ENCODE peak calls at places on chromosome 11, in four cellular contexts. N is GM12878, C is K562, O is HL-60. K is an unnamed sample.

GRCh38 chr11:116499396-116500001 is 273.3 kb downstream of the BUD13 start:
- DNase-seq in N (no peak), C (peak), O (peak), K (peak)

GRCh38 chr11:3669742-3670183 is 1.4 kb downstream of the CHRNA10 start:
- DNase-seq in N (no peak), C (no peak), O (no peak), K (no peak)

GRCh38 chr11:65204646-65205601 is 23.2 kb downstream of the CAPN1 start:
- DNase-seq in N (no peak), C (peak), O (peak), K (peak)

GRCh38 chr11:125072210-125072960 is 9.3 kb downstream of the SLC37A2 start:
- DNase-seq in N (peak), C (no peak), O (no peak), K (peak)

GRCh38 chr11:64358536-64358906 is 441 bp upstream of the RPS6KA4 start:
- DNase-seq in N (no peak), C (no peak), O (no peak), K (no peak)

GRCh38 chr11:128448487-128448886 is 138.9 kb downstream of the ETS1 start:
- DNase-seq in N (no peak), C (no peak), O (no peak), K (no peak)

GRCh38 chr11:105968021-105968697 is 53.9 kb downstream of the MSANTD4 start:
- DNase-seq in N (no peak), C (no peak), O (no peak), K (no peak)

GRCh38 chr11:15563054-15563453 is 448.3 kb downstream of the INSC start:
- DNase-seq in N (no peak), C (no peak), O (no peak), K (no peak)

GRCh38 chr11:73312036-73312435 is 4.0 kb downstream of the ARHGEF17 start:
- DNase-seq in N (no peak), C (no peak), O (no peak), K (no peak)

GRCh38 chr11:85590848-85591483 is 36.2 kb downstream of the DLG2 start:
- DNase-seq in N (no peak), C (peak), O (no peak), K (no peak)

GRCh38 chr11:12888525-12889158 is 120.5 kb upstream of the RASSF10 start:
- DNase-seq in N (no peak), C (peak), O (peak), K (peak)

GRCh38 chr11:68525930-68526329 is 65.4 kb downstream of the PPP6R3 start:
- DNase-seq in N (no peak), C (no peak), O (no peak), K (no peak)

GRCh38 chr11:128405693-128406364 is 181.5 kb downstream of the ETS1 start:
- DNase-seq in N (no peak), C (no peak), O (no peak), K (no peak)

GRCh38 chr11:131389582-131389981 is 19.2 kb downstream of the NTM start:
- DNase-seq in N (no peak), C (no peak), O (no peak), K (no peak)

GRCh38 chr11:48044577-48044976 is 64.2 kb downstream of the PTPRJ start:
- DNase-seq in N (no peak), C (no peak), O (no peak), K (no peak)

GRCh38 chr11:134412508-134413333 is 679 bp upstream of the B3GAT1 start:
- DNase-seq in N (no peak), C (no peak), O (no peak), K (no peak)

GRCh38 chr11:75562836-75563484 is 907 bp downstream of the SERPINH1 start:
- DNase-seq in N (no peak), C (peak), O (no peak), K (no peak)

GRCh38 chr11:122100222-122101080 is 15.6 kb downstream of the BLID start:
- DNase-seq in N (no peak), C (no peak), O (no peak), K (no peak)

GRCh38 chr11:122102426-122102825 is 13.6 kb downstream of the BLID start:
- DNase-seq in N (no peak), C (no peak), O (no peak), K (no peak)

GRCh38 chr11:122103366-122103765 is 12.6 kb downstream of the BLID start:
- DNase-seq in N (no peak), C (no peak), O (no peak), K (no peak)

GRCh38 chr11:122099345-122100045 is 16.5 kb downstream of the BLID start:
- DNase-seq in N (no peak), C (no peak), O (no peak), K (no peak)

GRCh38 chr11:122101625-122102291 is 14.3 kb downstream of the BLID start:
- DNase-seq in N (no peak), C (no peak), O (no peak), K (no peak)
- TF ChIP-seq POLR2AphosphoS5 in N (no peak), C (no peak), O (no peak), K (no peak)

DNA sequence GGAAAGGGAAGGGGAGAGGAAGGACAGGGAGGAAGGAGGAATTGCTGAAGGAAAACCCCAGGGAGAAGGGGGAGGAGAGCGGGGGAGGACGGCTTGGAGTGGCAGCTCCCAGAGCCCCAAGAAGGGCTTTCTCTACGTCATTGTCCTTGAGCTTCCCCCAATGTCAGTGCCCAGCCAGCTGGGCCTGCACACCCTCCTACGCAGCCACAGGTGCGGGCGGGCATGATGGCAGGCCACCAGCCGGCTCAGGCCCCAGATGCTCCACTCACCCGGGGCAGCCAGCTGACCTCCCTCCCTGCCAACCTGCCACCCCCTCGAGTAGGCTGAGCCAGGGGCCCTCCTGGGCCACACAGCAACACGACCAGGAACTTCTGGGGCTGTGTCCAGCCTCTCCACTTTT is 11.2 kb downstream of the SYT7 start:
- DNase-seq in N (no peak), C (no peak), O (no peak), K (no peak)
- TF ChIP-seq SPI1 in N (no peak), C (no peak), O (no peak), K (no peak)

GRCh38 chr11:18720086-18720810 is 5.7 kb downstream of the IGSF22 start:
- DNase-seq in N (no peak), C (no peak), O (no peak), K (no peak)

GRCh38 chr11:18721576-18722292 is 4.3 kb downstream of the IGSF22 start:
- DNase-seq in N (no peak), C (peak), O (peak), K (peak)

GRCh38 chr11:18723991-18724390 is 2.0 kb downstream of the IGSF22 start:
- DNase-seq in N (no peak), C (no peak), O (no peak), K (no peak)

GRCh38 chr11:18722293-18722637 is 3.7 kb downstream of the IGSF22 start:
- DNase-seq in N (no peak), C (no peak), O (no peak), K (no peak)

DNA sequence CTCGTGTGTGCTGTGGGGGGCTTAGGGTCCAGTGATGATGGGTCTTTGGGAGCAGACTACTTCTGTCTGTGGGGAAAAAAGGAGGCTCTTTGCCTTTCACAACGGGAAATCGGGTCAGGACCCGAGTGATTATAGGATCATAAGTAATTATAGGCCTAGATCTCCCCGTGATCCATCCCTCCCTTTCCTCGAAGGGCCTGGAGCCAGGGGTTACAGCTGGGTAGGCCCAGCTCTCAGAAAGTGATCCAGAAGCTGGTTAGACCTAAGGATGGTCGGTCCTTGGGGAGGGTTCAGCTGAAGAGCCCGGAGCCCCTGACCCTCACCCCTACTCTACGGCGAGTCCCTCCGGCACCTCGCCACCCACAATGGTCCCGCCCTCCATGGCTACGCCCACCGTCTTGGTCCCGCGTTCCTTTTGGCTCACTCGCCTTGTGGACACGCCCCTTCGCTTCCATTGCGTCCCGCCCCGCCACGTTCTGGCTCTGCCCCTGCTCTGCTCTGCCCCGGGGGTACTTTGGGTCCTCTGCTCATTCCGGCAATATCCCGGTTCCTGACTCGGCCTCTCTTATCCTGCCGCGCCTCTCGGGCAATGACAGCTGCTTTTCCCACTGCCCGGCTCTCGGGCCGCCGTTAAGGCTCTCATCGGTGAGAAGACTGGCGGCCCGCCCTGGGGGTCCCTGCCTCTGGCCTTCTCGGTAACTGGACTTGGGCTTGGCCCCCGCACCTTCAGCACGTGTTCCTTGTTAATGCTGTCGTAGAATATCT is 5.0 kb downstream of the IGSF22 start:
- DNase-seq in N (no peak), C (peak), O (no peak), K (no peak)
- TF ChIP-seq POLR2AphosphoS5 in N (no peak), C (no peak), O (no peak), K (no peak)

GRCh38 chr11:133038850-133039249 is 493.5 kb downstream of the OPCML start:
- DNase-seq in N (no peak), C (no peak), O (no peak), K (no peak)
- TF ChIP-seq SPI1 in N (no peak), C (no peak), O (no peak), K (no peak)

GRCh38 chr11:119744577-119744976 is 15.6 kb upstream of the NECTIN1 start:
- DNase-seq in N (no peak), C (no peak), O (no peak), K (no peak)

GRCh38 chr11:119741369-119742262 is 12.6 kb upstream of the NECTIN1 start:
- DNase-seq in N (no peak), C (peak), O (peak), K (peak)

GRCh38 chr11:119745112-119745511 is 16.1 kb upstream of the NECTIN1 start:
- DNase-seq in N (no peak), C (no peak), O (no peak), K (no peak)

GRCh38 chr11:119742263-119742861 is 13.4 kb upstream of the NECTIN1 start:
- DNase-seq in N (no peak), C (no peak), O (no peak), K (no peak)

DNA sequence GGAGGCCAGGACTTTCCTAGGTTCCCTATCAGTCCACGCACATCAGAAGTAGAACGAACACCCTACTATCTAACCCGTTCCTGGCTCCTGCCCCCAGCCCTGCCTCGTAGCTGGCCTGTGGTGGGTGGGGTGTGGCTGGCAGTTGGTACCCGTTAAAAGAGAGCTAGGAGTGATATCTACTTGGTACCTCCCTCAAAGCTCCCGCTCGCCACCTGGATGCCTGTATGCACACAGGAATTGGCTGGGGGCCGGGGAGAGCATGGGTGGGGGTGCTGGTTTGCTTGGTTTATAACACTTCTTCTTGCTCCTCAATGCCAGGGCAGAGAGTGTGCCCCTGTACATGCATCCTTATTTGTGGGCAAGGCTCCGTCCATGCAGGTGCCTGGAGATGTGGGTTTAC is 14.0 kb upstream of the NECTIN1 start:
- DNase-seq in N (no peak), C (no peak), O (no peak), K (no peak)
- TF ChIP-seq POLR2AphosphoS5 in N (no peak), C (no peak), O (no peak), K (no peak)

GRCh38 chr11:110966131-110966530 is 253.9 kb upstream of the ARHGAP20 start:
- DNase-seq in N (no peak), C (no peak), O (no peak), K (no peak)
- TF ChIP-seq SPI1 in N (no peak), C (no peak), O (no peak), K (no peak)

DNA sequence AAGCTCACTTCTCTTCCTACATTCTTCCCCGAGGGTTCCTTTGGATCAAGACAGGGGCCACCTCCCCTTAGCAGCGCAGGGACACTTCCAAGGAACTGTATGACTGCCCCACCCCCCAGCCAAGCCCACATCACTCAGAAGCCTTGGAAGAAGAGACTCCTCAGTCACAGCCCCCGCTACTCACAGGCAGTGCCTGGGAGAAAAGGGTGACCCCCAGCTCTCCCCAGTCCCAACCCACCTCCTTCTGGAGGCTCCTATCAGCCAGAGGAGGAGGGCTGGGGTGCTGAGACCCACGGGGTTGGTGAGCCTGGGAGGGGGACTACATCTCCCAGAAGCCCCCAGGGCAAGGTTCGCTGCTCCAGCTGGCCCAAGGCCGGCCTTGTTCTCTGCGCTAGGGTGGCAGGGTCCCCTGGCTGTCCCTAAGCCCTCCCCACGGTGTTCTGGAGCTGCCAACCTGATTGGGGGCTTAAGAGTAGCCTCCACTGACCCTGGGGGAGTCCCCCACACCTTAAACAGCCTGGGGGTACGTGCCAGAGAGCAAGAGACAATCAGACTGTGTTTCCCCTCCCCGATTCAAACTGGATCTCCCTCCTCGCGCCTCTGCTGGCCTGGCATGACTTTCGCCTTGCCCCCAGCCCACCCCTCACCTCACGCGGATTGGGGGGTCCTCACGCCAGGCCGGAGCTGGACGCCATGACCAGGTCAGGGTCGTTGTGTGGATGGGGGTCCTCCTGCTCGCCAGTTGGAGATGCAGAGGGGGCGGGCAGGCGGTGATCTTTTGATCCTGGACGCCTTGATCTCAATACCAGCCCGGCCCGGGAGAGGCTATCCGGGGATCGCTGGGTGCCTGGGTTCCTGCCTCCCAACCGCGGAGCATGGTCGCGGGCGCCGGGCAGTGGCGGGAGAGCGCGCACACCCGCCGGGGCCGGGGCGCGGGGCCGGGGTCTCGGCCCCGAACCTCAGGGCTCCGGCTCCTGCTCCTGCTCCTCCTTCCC is 838 bp downstream of the BCL9L start:
- DNase-seq in N (no peak), C (peak), O (peak), K (peak)
- TF ChIP-seq POLR2AphosphoS5 in N (no peak), C (no peak), O (no peak), K (no peak)

GRCh38 chr11:59559886-59560285 is 48.5 kb downstream of the OR4D9 start:
- DNase-seq in N (no peak), C (no peak), O (no peak), K (no peak)

GRCh38 chr11:59557940-59558643 is 46.8 kb downstream of the OR4D9 start:
- DNase-seq in N (no peak), C (no peak), O (no peak), K (no peak)

GRCh38 chr11:59560290-59560701 is 49.0 kb downstream of the OR4D9 start:
- DNase-seq in N (peak), C (peak), O (peak), K (peak)

GRCh38 chr11:59560702-59561469 is 49.5 kb downstream of the OR4D9 start:
- DNase-seq in N (peak), C (peak), O (peak), K (peak)

DNA sequence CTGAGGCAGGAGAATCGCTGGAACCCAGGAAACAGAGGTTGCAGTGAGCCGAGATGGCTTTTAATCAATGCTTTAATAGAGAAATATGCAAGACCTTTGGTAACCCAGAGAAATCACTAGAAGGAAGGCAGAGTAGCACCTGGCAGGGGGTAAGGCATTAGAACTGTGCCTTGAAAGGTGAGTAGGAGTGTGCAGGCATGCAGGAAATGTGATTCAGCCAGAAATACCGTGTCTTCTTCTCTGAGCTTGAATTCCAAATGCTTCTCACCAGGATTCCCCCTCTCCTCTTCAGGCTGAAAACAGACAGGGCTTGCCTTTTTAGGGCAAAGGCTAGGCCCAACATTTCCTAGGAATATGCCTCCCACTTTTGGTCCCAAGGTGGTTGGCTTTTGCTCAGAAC is 51.0 kb downstream of the OR4D9 start:
- DNase-seq in N (no peak), C (no peak), O (no peak), K (no peak)
- TF ChIP-seq SPI1 in N (no peak), C (no peak), O (no peak), K (no peak)

GRCh38 chr11:114609429-114609828 is 13.8 kb upstream of the NXPE4 start:
- DNase-seq in N (no peak), C (no peak), O (no peak), K (no peak)
- TF ChIP-seq POLR2AphosphoS5 in N (no peak), C (no peak), O (no peak), K (no peak)